ENCODE peak calls at places on chromosomes 4 and X, in seven cellular contexts. D, V, W, Q, H, N and R are unnamed samples.

GRCh38 chr4:27042411-27042810 is 181.8 kb downstream of the STIM2 start:
- DNase-seq in V (no peak), W (no peak), N (no peak), H (no peak), Q (no peak), D (no peak), R (no peak)

GRCh38 chrX:15269618-15270521 is at the start of gene ASB9:
- DNase-seq in W (no peak), D (peak; percentile 34), Q (peak; percentile 62), N (peak; percentile 56), H (peak; percentile 43), V (peak; percentile 45), R (no peak)

GRCh38 chr4:3868841-3869572 is 102.8 kb downstream of the ADRA2C start:
- DNase-seq in W (no peak), D (no peak), N (no peak), V (no peak), Q (no peak), H (peak; percentile 22), R (no peak)

GRCh38 chr4:186942745-186943606 is 219.3 kb upstream of the FAT1 start:
- DNase-seq in W (no peak), H (no peak), V (no peak), Q (peak; percentile 73), D (peak; percentile 73), N (no peak), R (no peak)

GRCh38 chr4:13484749-13485345 is 707 bp upstream of the RAB28 start:
- DNase-seq in V (no peak), D (peak; percentile 58), N (no peak), Q (peak; percentile 68), H (no peak), W (no peak), R (no peak)

GRCh38 chrX:151694661-151695582 is at the start of gene PRRG3:
- DNase-seq in V (peak; percentile 21), N (no peak), D (no peak), Q (no peak), H (peak; percentile 52), W (no peak), R (no peak)

GRCh38 chrX:55488268-55488558 is 1.4 kb downstream of the USP51 start:
- DNase-seq in H (no peak), N (no peak), D (no peak), Q (no peak), W (no peak), V (no peak), R (peak; percentile 0)

GRCh38 chrX:53882331-53882730 is 161.9 kb downstream of the PHF8 start:
- DNase-seq in W (no peak), N (peak; percentile 65), H (no peak), Q (peak; percentile 79), D (peak; percentile 76), V (peak; percentile 68), R (no peak)

GRCh38 chr4:165398570-165398969 is 19.8 kb downstream of the CPE start:
- DNase-seq in Q (peak; percentile 54), H (no peak), W (no peak), N (no peak), V (peak; percentile 80), D (peak; percentile 16), R (peak; percentile 24)

GRCh38 chr4:158624889-158625478 is 46.7 kb downstream of the C4orf46 start:
- DNase-seq in D (peak; percentile 73), W (no peak), N (peak; percentile 25), Q (peak; percentile 57), V (peak; percentile 71), H (peak; percentile 26), R (peak; percentile 29)

GRCh38 chr4:1047106-1047975 is 35.9 kb downstream of the FGFRL1 start:
- DNase-seq in Q (no peak), V (no peak), D (no peak), W (no peak), N (no peak), H (peak; percentile 41), R (no peak)

GRCh38 chr4:244471-244870 is 60.8 kb downstream of the ZNF732 start:
- DNase-seq in Q (peak; percentile 1), V (peak; percentile 64), N (peak; percentile 51), W (peak; percentile 39), D (no peak), H (peak; percentile 27), R (no peak)

GRCh38 chrX:28472926-28473325 is 114.3 kb upstream of the IL1RAPL1 start:
- DNase-seq in H (no peak), N (no peak), W (no peak), V (no peak), D (no peak), Q (no peak), R (no peak)

GRCh38 chr4:124423160-124423559 is 289.4 kb downstream of the ANKRD50 start:
- DNase-seq in H (no peak), Q (peak; percentile 52), W (no peak), V (peak; percentile 83), N (peak; percentile 30), D (peak; percentile 65), R (no peak)

GRCh38 chr4:66693694-66694093 is 851.6 kb downstream of the CENPC start:
- DNase-seq in H (no peak), Q (peak; percentile 27), W (no peak), N (no peak), D (no peak), V (peak; percentile 51), R (no peak)
- H3K27ac ChIP-seq in H (no peak overlapping the region), Q (no peak overlapping the region), W (no peak overlapping the region), N (no peak overlapping the region), D (no peak overlapping the region), V (no peak overlapping the region), R (no peak overlapping the region)

GRCh38 chr4:146063143-146063542 is 112.4 kb upstream of the LSM6 start:
- DNase-seq in H (no peak), N (no peak), W (no peak), Q (no peak), D (no peak), V (no peak), R (no peak)

GRCh38 chr4:146059153-146059552 is 116.4 kb upstream of the LSM6 start:
- DNase-seq in H (no peak), V (no peak), Q (no peak), W (no peak), D (no peak), N (no peak), R (no peak)

GRCh38 chr4:146059865-146060264 is 115.7 kb upstream of the LSM6 start:
- DNase-seq in D (no peak), V (no peak), H (no peak), N (peak; percentile 15), Q (no peak), W (no peak), R (no peak)

GRCh38 chr4:146062325-146062715 is 113.2 kb upstream of the LSM6 start:
- DNase-seq in N (no peak), V (no peak), H (no peak), W (no peak), D (no peak), Q (no peak), R (no peak)

GRCh38 chr4:146061610-146062324 is 113.8 kb upstream of the LSM6 start:
- DNase-seq in W (no peak), D (no peak), V (no peak), N (no peak), H (no peak), Q (no peak), R (no peak)
- H3K23ac ChIP-seq in W (no peak overlapping the region), D (no peak overlapping the region), V (no peak overlapping the region), N (no peak overlapping the region), H (no peak overlapping the region), Q (no peak overlapping the region), R (no peak overlapping the region)

DNA sequence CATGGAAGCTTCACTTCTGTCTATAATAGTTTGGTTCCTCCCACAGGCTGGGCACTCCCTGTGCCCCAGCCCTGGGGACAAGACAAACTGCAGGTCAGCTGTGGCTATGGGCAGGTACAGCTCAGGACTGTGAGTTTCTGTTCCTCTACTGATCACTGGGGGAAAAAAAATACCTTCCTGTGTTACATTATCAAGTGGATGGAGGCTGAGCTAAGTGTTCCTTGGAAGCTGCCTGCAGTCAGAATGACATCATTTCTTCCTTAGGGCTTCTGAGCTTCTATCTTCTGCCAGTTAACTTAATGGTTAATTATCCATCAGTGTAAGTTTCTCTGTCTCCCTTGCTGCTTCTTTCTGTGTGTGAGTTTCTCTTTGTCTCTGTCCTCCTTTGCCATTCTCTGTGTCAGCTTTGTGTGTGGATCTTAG is 4.6 kb downstream of the RAB33A start:
- DNase-seq in N (no peak), H (no peak), W (no peak), D (peak; percentile 25), Q (peak; percentile 43), V (no peak), R (no peak)
- H3K27ac ChIP-seq in N (no peak overlapping the region), H (no peak overlapping the region), W (no peak overlapping the region), D (no peak overlapping the region), Q (no peak overlapping the region), V (no peak overlapping the region), R (no peak overlapping the region)

DNA sequence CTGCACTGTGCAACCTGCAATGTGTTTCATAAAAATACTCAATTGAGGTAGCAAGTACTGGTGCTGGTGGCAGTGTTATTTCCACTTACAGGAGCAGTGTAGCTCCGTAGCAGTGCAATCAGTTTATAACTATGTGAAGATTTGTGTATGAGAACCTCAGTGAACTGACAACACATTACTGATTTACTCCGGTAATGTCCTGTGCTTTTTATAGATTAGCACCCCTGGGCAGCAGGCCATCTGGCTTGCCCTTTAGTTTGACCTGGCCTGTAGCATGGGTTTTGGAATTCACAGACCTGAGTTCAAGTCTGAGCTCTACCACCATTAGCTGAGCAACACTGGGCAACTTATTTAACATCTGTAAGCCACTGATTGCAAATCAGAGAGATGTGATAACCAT is 78.6 kb upstream of the GBA3 start:
- DNase-seq in Q (no peak), D (no peak), V (no peak), N (no peak), H (no peak), W (no peak), R (no peak)
- H3K23ac ChIP-seq in Q (no peak overlapping the region), D (no peak overlapping the region), V (no peak overlapping the region), N (no peak overlapping the region), H (no peak overlapping the region), W (no peak overlapping the region), R (no peak overlapping the region)

GRCh38 chr4:94540476-94540875 is 88.7 kb downstream of the PDLIM5 start:
- DNase-seq in Q (no peak), H (no peak), V (no peak), W (no peak), N (peak; percentile 83), D (no peak), R (no peak)
- H3K27ac ChIP-seq in Q (no peak overlapping the region), H (no peak overlapping the region), V (no peak overlapping the region), W (no peak overlapping the region), N (peak overlapping the region; percentile 33), D (no peak overlapping the region), R (no peak overlapping the region)

GRCh38 chrX:154509455-154509854 is 6.6 kb downstream of the FAM3A start:
- DNase-seq in Q (no peak), H (no peak), V (no peak), N (no peak), W (no peak), D (no peak), R (no peak)
- H3K23ac ChIP-seq in Q (no peak overlapping the region), H (no peak overlapping the region), V (no peak overlapping the region), N (no peak overlapping the region), W (no peak overlapping the region), D (no peak overlapping the region), R (no peak overlapping the region)